ENCODE peak calls at places on chromosomes 6 and 20, in four cellular contexts. O is breast epithelium, G is esophagus squamous epithelium, R is neural progenitor cell. I is an unnamed sample. For H3K4me1, the result is how much of the 10 kb centered on the place peaks cover.

GRCh38 chr20:36859700-36860330 is 16.1 kb upstream of the TLDC2 start:
- DNase-seq in O (no peak), G (no peak), R (no peak), I (no peak)

GRCh38 chr6:148559848-148560433 is 186.9 kb upstream of the UST start:
- DNase-seq in R (peak), O (peak), G (no peak), I (peak)

GRCh38 chr6:148146717-148147116 is 195.9 kb upstream of the SASH1 start:
- DNase-seq in R (no peak), O (no peak), G (no peak), I (peak)

GRCh38 chr6:21383499-21384085 is 210.0 kb upstream of the SOX4 start:
- DNase-seq in G (no peak), R (peak), O (no peak), I (no peak)

GRCh38 chr6:21885532-21886089 is 292.1 kb downstream of the SOX4 start:
- DNase-seq in R (peak), O (no peak), G (no peak), I (no peak)

GRCh38 chr20:9689041-9689440 is 149.8 kb downstream of the PAK5 start:
- DNase-seq in G (no peak), O (no peak), R (no peak), I (no peak)

GRCh38 chr6:131966443-131966842 is 15.3 kb upstream of the CCN2 start:
- DNase-seq in O (no peak), R (no peak), G (no peak), I (no peak)

GRCh38 chr6:126724821-126725220 is 384.9 kb downstream of the CENPW start:
- DNase-seq in O (no peak), R (no peak), G (no peak), I (no peak)

GRCh38 chr6:98335594-98335993 is 498.8 kb upstream of the POU3F2 start:
- DNase-seq in G (no peak), O (no peak), R (peak), I (no peak)

GRCh38 chr20:11880694-11881093 is 37.0 kb upstream of the BTBD3 start:
- DNase-seq in R (no peak), G (no peak), O (no peak), I (no peak)

GRCh38 chr20:57947421-57948176 is 237.8 kb upstream of the PMEPA1 start:
- DNase-seq in G (no peak), R (no peak), O (no peak), I (no peak)

GRCh38 chr6:100084301-100085161 is 90.5 kb upstream of the MCHR2 start:
- DNase-seq in G (no peak), O (no peak), R (no peak), I (no peak)

DNA sequence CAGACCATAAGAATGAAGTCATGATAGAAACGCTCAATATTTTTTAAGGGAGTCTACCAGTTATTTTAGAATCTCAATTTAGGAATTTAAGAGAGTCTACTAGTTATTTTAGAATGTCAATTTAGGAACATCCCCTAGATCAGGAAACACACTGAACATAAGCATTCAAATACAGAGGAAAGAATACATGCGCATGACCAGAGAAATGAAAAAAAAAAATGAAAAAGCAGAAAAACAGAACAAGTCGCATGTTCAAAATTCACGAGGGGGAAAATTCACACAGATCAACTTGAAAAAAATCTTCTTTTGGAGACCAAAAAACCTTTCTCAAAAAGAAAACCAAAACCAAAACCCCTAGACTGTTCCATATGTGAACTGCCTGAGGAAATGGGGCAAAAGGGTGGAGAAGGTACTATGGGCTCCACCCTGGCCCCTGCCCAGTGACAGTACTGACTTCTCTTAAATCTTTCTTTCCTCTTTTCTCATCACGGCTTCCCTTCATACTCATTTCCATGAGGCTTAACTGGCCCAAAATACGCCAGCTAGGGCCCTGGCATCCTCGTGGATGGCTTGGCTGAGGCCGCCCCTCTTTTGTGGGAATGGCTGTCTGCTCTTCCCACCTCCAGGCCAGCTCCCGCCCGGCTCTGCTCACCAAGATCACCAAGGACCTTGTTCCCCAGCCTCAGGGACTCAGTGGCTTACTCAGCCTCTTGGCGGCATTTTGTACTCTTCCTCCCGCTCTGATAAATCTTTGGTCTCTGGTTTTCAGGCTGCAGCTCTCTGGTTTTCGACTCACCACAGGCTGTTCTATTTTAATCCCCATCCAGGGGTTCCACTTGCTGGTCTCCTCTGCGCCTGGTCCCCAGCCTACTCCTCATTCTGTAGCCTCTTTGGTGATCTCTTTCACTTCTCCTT is 11.2 kb downstream of the ZBTB2 start:
- DNase-seq in G (no peak), O (no peak), R (no peak), I (no peak)
- H3K27ac ChIP-seq in G (peak), O (no peak), R (no peak), I (peak)

DNA sequence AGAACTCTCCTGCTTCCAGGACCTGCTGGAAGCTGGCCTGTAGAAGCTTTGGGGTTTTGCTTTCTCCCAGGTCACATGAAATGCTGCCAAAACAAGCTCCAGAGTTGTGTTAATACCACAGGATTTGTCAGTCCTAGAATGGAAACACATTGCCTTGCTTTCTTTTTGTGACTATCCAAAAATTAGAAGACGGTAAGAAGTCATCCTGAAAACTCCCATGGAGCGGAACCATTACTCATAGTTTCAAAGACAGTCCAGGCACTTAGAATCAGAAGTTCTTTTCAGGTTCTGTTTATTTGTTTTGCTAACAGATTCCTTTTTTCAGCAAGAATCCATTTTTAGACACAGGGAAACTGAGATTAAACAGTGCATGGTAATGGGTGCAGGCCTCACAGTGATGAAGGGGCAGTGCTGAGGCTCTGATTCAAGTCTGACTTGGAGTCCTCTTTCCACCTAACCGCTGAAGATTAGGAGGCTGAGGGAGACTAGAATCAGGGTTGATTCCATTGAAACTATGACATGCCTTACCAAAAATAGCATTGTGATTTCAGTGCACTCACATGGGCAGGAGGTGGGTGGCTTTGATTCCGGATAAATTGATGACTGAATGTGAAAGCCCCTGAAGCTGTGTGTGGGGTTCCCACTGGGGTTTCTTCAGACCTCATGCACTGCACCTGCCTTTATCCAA is 72.2 kb upstream of the NAA20 start:
- DNase-seq in G (no peak), R (no peak), O (no peak), I (no peak)
- H3K4me1 ChIP-seq in G (half or more), R (under half), O (under half), I (under half)

GRCh38 chr6:27374824-27375612 is 13.5 kb upstream of the ZNF391 start:
- DNase-seq in O (peak), R (peak), G (no peak), I (peak)

GRCh38 chr6:27370391-27370790 is 18.2 kb upstream of the ZNF391 start:
- DNase-seq in G (no peak), R (no peak), O (no peak), I (no peak)

GRCh38 chr6:27375613-27376079 is 12.9 kb upstream of the ZNF391 start:
- DNase-seq in O (no peak), R (peak), G (no peak), I (no peak)
- H3K4me3 ChIP-seq in O (peak), R (peak), G (peak), I (peak)

GRCh38 chr6:112441607-112442006 is 94.5 kb downstream of the RFPL4B start:
- DNase-seq in R (no peak), O (no peak), G (no peak), I (no peak)
- H3K27ac ChIP-seq in R (no peak), O (no peak), G (no peak), I (no peak)

GRCh38 chr20:33042430-33042829 is 11.0 kb downstream of the BPIFB6 start:
- DNase-seq in O (no peak), R (no peak), G (no peak), I (no peak)
- H3K4me1 ChIP-seq in O (under half), R (under half), G (under half), I (under half)

DNA sequence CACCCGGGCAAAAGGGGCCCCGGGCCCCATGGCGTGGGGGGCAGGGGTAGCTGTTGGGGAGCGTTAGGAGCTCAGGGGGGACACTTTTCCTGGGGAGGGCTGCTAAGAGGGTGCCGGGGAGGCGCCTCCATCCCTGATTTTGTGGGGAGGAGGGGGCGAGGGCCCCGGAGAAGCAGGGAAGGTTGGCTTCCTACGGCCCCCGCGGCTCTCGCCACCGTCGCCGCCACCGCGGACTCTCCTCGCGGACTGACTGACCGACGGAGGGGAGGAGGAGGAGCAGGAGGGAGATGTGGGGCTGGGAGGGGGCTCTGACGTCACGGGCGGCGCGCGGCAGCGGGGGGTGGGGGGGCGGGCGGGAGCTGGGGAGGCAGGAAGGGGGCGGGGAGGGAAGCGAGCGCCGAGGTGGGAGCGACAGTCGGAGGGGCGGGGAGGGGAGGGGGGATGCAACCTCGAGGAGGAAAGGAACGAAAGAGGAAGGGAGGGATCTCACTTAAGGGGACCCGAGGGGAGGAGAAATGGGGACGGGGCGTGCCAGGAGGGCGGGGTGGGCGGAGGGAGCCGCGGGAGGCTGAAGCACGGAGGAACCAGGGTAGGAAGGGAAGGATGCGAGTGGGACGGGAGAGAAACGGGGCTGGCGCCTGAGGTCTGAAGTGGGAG is 5.1 kb downstream of the GABBR1 start:
- DNase-seq in G (no peak), R (peak), O (no peak), I (peak)
- H3K4me3 ChIP-seq in G (peak), R (peak), O (peak), I (peak)

DNA sequence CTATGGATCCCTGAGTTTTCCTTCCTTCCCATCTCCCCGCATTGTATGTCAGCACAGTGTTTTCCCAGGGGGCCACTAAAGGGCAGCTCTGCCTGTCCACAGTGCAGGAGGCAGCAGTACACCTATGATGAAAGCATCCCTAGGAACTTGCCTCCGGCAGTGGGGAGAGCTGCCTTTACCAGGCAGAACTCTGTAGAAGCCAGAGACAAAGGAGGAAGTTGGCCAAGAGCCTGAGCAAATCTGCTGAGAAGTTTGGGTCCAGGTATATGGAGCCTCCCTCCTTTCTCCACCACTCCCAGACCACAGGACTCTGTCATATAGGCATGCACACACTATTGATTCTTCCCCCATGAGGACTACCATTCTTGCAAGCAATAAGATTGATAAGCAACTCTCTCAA is 282.7 kb downstream of the TBC1D7 start:
- DNase-seq in R (no peak), O (no peak), G (no peak), I (no peak)
- H3K27ac ChIP-seq in R (no peak), O (no peak), G (peak), I (no peak)

GRCh38 chr6:56755040-56755439 is 112.4 kb upstream of the DST start:
- DNase-seq in O (no peak), G (no peak), R (no peak), I (no peak)
- H3K4me1 ChIP-seq in O (under half), G (under half), R (half or more), I (under half)

GRCh38 chr20:53984354-53984753 is 86.0 kb downstream of the BCAS1 start:
- DNase-seq in O (no peak), G (no peak), R (no peak), I (no peak)
- H3K4me3 ChIP-seq in O (no peak), G (no peak), R (no peak), I (no peak)